ENCODE peak calls at places on chromosome 14, in seven cellular contexts. P is CD8-positive, alpha-beta T cell; G is psoas muscle; O is HepG2; R is A549; F is GM23248; N is transverse colon. M is an unnamed sample. For H3K4me1, the result is how much of the 10 kb centered on the place peaks cover.

GRCh38 chr14:97602438-97603117 is 805.4 kb downstream of the VRK1 start:
- DNase-seq in P (peak), G (no peak), O (no peak), R (no peak), F (no peak), N (peak), M (no peak)

GRCh38 chr14:57382283-57382682 is 8.1 kb upstream of the NAA30 start:
- DNase-seq in P (no peak), G (no peak), O (peak), R (peak), F (peak), N (no peak), M (peak)

GRCh38 chr14:80388980-80389711 is 177.8 kb upstream of the DIO2 start:
- DNase-seq in P (no peak), G (no peak), O (no peak), R (peak), F (peak), N (no peak), M (peak)

GRCh38 chr14:60310086-60310684 is 61.2 kb downstream of the PPM1A start:
- DNase-seq in P (no peak), G (no peak), O (no peak), R (no peak), F (no peak), N (no peak), M (no peak)

GRCh38 chr14:30295980-30296379 is 263.0 kb upstream of the G2E3 start:
- DNase-seq in P (no peak), G (no peak), O (no peak), R (no peak), F (no peak), N (no peak), M (no peak)

GRCh38 chr14:74934476-74935339 is 11.6 kb upstream of the RPS6KL1 start:
- DNase-seq in P (no peak), G (no peak), O (no peak), R (no peak), F (no peak), N (no peak), M (no peak)

GRCh38 chr14:67514650-67515385 is 18.3 kb upstream of the PLEKHH1 start:
- DNase-seq in P (peak), G (peak), O (no peak), R (no peak), F (peak), N (peak), M (no peak)

GRCh38 chr14:69288001-69288771 is 28.2 kb downstream of the GALNT16 start:
- DNase-seq in P (no peak), G (peak), O (peak), R (peak), F (peak), N (peak), M (no peak)

GRCh38 chr14:104244221-104245011 is 106.0 kb downstream of the KIF26A start:
- DNase-seq in P (no peak), G (no peak), O (no peak), R (no peak), F (no peak), N (peak), M (peak)

GRCh38 chr14:99037777-99038176 is 234.2 kb downstream of the BCL11B start:
- DNase-seq in P (no peak), G (no peak), O (no peak), R (no peak), F (no peak), N (no peak), M (no peak)

GRCh38 chr14:86221755-86222154 is 691.8 kb downstream of the FLRT2 start:
- DNase-seq in P (no peak), G (no peak), O (no peak), R (no peak), F (no peak), N (no peak), M (no peak)

GRCh38 chr14:48805315-48805714 is 780.9 kb downstream of the RPS29 start:
- DNase-seq in P (no peak), G (no peak), O (peak), R (no peak), F (no peak), N (no peak), M (no peak)

GRCh38 chr14:90453401-90453951 is 56.6 kb downstream of the CALM1 start:
- DNase-seq in P (no peak), G (no peak), O (no peak), R (no peak), F (peak), N (no peak), M (no peak)

GRCh38 chr14:54944737-54945391 is 42.2 kb upstream of the GCH1 start:
- DNase-seq in P (no peak), G (no peak), O (peak), R (no peak), F (no peak), N (no peak), M (no peak)

DNA sequence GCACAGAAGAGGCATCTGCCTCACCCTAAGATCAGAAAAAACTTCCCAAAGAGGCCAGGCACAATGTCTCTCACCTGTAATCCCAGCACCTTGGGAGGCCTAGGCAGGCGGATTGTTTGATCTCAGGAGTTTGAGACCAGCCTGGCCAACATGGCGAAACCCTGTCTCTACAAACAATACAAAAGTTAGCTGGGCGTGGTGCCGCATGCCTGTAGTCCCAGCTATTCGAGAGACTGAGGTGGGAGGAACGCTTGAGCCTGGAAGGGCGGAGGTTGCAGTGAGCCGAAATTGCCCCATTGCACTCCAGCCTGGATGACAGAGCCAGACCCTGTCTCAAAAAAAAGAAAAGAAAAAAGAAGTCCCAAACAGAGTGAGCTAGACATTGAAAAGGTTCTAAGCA is 4.5 kb downstream of the ZBTB1 start:
- DNase-seq in P (no peak), G (no peak), O (peak), R (peak), F (no peak), N (no peak), M (no peak)
- H3K4me3 ChIP-seq in P (no peak), G (no peak), O (no peak), R (no peak), F (no peak), N (no peak), M (no peak)

GRCh38 chr14:100144645-100144995 is 14.8 kb downstream of the DEGS2 start:
- DNase-seq in P (no peak), G (no peak), O (peak), R (no peak), F (no peak), N (no peak), M (no peak)

GRCh38 chr14:100142073-100143040 is 17.1 kb downstream of the DEGS2 start:
- DNase-seq in P (no peak), G (peak), O (no peak), R (no peak), F (no peak), N (peak), M (no peak)

GRCh38 chr14:100143934-100144333 is 15.5 kb downstream of the DEGS2 start:
- DNase-seq in P (no peak), G (no peak), O (no peak), R (no peak), F (no peak), N (no peak), M (no peak)

GRCh38 chr14:100144996-100145646 is 14.3 kb downstream of the DEGS2 start:
- DNase-seq in P (no peak), G (no peak), O (peak), R (no peak), F (no peak), N (peak), M (no peak)

DNA sequence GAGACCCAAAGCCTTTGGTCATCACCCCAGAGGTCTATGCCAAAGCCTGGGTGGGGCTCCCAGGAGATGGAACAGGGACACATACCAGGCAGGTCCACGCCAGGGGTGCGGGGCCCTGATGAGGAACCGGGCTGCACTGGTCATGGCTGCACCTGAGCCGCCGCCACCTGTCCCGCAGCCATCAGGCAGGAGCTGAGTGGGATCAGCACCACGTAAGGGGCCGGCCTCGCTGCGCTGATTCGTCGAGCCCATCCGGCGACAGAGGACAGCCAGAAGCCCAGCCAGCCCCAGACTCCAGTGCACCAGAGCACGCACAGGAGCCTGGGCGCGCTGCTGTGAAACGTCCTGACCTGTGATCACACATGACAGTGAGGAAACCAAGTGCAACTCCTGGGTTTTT is 15.9 kb downstream of the DEGS2 start:
- DNase-seq in P (no peak), G (no peak), O (no peak), R (no peak), F (no peak), N (no peak), M (no peak)
- H3K4me1 ChIP-seq in P (under half), G (under half), O (half or more), R (under half), F (under half), N (half or more), M (under half)

DNA sequence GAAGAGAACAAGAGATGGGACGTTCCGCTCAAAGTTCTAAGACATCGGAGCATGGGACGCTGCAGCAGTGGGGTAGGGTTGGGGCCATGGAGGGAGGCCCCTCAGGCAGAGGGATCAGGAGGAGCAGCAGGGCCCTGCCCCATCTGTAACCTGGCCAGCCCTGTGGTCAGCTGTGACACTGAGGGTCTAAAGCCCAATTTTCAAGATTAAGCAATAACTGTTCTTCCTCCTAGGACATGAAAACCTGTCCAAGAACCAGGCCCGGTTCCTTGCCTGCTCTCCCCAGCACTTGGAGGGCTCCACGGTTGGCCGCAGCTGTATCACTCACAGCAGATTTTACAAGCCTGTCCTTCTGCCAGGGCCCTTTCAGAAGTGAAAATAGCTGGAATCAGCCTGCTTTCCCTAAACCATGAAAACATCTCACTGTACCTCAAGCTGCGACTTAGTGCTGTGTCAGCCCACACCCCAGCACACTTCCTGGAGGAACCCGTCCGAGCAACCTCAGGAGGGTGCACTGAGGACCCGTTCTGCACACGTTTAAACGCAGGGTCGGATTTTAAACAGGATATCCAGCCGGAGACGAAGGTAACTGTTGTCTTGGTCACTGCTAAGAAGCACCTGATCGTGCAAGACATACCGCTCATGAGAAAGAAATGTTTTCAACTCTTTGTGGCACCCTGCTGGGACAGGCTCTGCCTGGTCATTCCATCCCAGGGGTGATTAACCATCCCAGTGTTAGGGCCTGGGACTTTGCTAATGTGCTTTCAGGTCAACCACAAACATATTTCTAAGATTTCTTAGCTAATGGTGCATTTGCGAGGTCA is 201.9 kb upstream of the DIO3 start:
- DNase-seq in P (no peak), G (peak), O (no peak), R (no peak), F (peak), N (peak), M (no peak)
- H3K27ac ChIP-seq in P (no peak), G (peak), O (no peak), R (no peak), F (no peak), N (peak), M (no peak)

DNA sequence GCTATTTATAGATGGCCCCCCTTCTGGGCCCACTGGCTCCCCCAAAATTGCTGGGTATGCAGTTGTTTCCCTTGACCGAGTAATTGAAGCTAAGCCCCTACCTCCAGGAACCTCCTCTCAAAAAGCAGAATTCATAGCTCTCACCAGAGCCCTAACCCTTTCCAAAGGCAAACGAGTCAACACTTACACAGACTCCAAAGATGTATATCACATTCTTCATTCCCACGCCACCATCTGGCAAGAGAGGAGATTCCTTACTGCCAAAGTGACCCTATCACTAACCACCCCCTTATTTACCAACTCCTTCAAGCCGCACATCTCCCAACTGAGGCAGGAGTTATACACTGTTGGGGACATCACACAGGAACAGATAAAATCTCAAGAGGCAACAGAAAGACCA is 66.8 kb downstream of the MOK start:
- DNase-seq in P (no peak), G (no peak), O (no peak), R (no peak), F (no peak), N (no peak), M (no peak)
- H3K4me3 ChIP-seq in P (no peak), G (no peak), O (no peak), R (no peak), F (no peak), N (no peak), M (no peak)

GRCh38 chr14:59294662-59294992 is 106.2 kb downstream of the DAAM1 start:
- DNase-seq in P (no peak), G (no peak), O (no peak), R (no peak), F (peak), N (no peak), M (no peak)
- H3K4me1 ChIP-seq in P (under half), G (under half), O (half or more), R (under half), F (under half), N (under half), M (under half)

GRCh38 chr14:93078830-93079229 is 36.9 kb downstream of the ITPK1 start:
- DNase-seq in P (no peak), G (no peak), O (no peak), R (no peak), F (peak), N (no peak), M (no peak)
- H3K27ac ChIP-seq in P (no peak), G (no peak), O (no peak), R (no peak), F (peak), N (peak), M (no peak)

DNA sequence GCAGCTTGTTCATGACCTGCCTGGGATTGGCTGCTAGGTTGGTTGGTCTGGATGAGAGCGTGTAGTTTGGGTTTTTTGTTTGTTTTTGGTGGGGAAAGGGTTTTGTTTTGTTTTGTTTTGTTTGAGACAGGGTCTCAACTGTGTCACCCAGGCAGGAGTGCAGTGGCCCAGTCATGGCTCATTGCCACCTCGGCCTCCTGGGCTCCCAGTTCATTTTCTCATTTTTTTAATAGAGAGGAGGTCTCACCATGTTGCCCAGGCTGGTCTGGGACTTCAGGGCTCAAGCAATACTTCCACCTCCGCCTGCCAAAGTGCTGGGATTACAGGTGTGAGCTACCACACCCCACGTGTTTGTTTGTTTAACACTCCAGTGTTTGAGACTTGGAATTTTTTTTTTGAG is 3.8 kb downstream of the DYNC1H1 start:
- DNase-seq in P (no peak), G (no peak), O (no peak), R (no peak), F (no peak), N (no peak), M (no peak)
- H3K4me3 ChIP-seq in P (no peak), G (no peak), O (no peak), R (peak), F (peak), N (no peak), M (no peak)

DNA sequence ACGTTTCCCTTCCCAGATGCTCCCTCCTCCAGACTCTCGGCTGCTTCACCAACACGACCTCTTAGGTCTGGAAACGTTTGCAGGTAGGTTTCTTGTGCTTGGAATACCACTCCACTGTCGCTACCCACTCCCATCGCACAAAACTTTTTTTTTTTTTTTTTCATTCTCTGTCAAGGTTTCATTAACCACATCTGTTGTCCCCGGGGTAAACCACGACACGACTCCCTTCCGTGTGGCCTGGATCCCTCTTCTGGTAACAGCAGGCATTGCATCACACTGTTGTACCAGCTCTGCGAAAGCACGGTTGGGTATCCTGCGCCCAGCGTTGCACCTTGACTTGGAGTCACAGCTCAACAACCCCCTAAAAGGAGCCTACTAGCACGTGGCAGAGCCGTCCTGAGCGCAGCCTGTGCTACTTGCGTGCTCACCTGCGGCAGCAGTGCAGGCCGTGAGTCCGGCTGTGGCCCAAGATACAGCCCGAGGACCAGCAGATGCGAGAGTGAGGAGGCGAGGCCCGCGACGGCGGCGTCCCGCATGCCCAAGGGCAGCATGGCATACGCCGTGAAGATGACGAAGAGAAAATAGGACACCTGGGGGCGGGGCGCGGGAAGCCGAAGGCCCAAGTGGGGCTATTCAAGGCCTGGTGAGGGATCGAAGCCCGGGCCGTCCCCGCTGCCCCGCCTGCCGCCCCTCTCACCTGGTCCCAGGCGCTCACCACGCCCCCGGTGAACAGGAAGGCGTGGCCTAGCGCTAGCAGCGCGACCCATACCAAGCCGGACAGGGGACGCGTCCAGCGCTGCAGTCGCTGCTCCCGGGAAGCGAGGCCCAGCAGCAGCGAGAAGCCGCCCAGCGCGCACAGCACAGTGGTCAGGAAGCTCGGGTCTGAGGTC is 2.5 kb downstream of the ADCY4 start:
- DNase-seq in P (peak), G (peak), O (peak), R (peak), F (peak), N (peak), M (no peak)
- H3K4me1 ChIP-seq in P (half or more), G (under half), O (under half), R (under half), F (under half), N (under half), M (under half)

GRCh38 chr14:96501383-96501745 is 818 bp upstream of the PAPOLA start:
- DNase-seq in P (no peak), G (no peak), O (no peak), R (no peak), F (no peak), N (no peak), M (no peak)
- H3K27ac ChIP-seq in P (peak), G (peak), O (peak), R (peak), F (peak), N (peak), M (peak)

GRCh38 chr14:61701946-61702345 is 6.6 kb downstream of the HIF1A start:
- DNase-seq in P (no peak), G (no peak), O (no peak), R (no peak), F (peak), N (no peak), M (no peak)
- H3K4me3 ChIP-seq in P (no peak), G (no peak), O (no peak), R (peak), F (peak), N (no peak), M (no peak)

M was measured in SJSA1.